ENCODE peak calls at places on chromosomes 2 and 18, in four cellular contexts. R, S, P and V are unnamed samples.

GRCh38 chr2:190882327-190882766 is 1.7 kb downstream of the GLS start:
- DNase-seq in P (no peak), S (no peak), R (no peak), V (no peak)

GRCh38 chr2:12507295-12507694 is 209.4 kb upstream of the TRIB2 start:
- DNase-seq in R (no peak), P (peak; percentile 95), S (no peak), V (peak; percentile 58)

GRCh38 chr2:202378661-202379338 is 2.7 kb downstream of the BMPR2 start:
- DNase-seq in S (no peak), P (no peak), R (no peak), V (peak; percentile 41)

GRCh38 chr2:188333751-188334524 is 42.3 kb downstream of the GULP1 start:
- DNase-seq in R (no peak), P (no peak), S (no peak), V (no peak)

GRCh38 chr2:226909131-226909530 is 73.3 kb downstream of the RHBDD1 start:
- DNase-seq in P (no peak), S (no peak), R (no peak), V (peak; percentile 31)

GRCh38 chr2:129748250-129748649 is 231.2 kb upstream of the RAB6C start:
- DNase-seq in R (no peak), P (no peak), S (no peak), V (no peak)

GRCh38 chr18:70181015-70181414 is 24.5 kb downstream of the RTTN start:
- DNase-seq in P (peak; percentile 78), R (no peak), S (no peak), V (peak; percentile 80)

GRCh38 chr2:2663401-2664036 is 332.4 kb upstream of the MYT1L start:
- DNase-seq in R (no peak), P (no peak), S (no peak), V (no peak)

GRCh38 chr18:34709631-34710429 is at the start of gene DTNA:
- DNase-seq in P (peak; percentile 98), R (no peak), S (peak; percentile 72), V (peak; percentile 98)